ENCODE peak calls at places on chromosomes 12 and 14, in six cellular contexts. One of them, this sample, is unnamed.

GRCh38 chr12:49763006-49763591 is 21.7 kb downstream of the TMBIM6 start:
- DNase-seq in NCI-H1417: peak; percentile 48
- DNase-seq in right atrium auricular region: peak; percentile 84
- DNase-seq in AML-193: peak; percentile 4
- DNase-seq in amygdala: peak; percentile 59
- DNase-seq in DMS53: peak; percentile 70
- DNase-seq in this sample: peak; percentile 72

GRCh38 chr14:36227802-36228201 is 51.3 kb upstream of the PTCSC3 start:
- DNase-seq in amygdala: no peak
- DNase-seq in DMS53: no peak
- DNase-seq in NCI-H1417: no peak
- DNase-seq in right atrium auricular region: no peak
- DNase-seq in AML-193: no peak
- DNase-seq in this sample: no peak

GRCh38 chr14:105064001-105064400 is 1.2 kb downstream of the GPR132 start:
- DNase-seq in AML-193: no peak
- DNase-seq in right atrium auricular region: no peak
- DNase-seq in amygdala: no peak
- DNase-seq in DMS53: no peak
- DNase-seq in NCI-H1417: no peak
- DNase-seq in this sample: no peak

GRCh38 chr14:74161526-74162158 is 76.9 kb downstream of the LIN52 start:
- DNase-seq in amygdala: no peak
- DNase-seq in DMS53: no peak
- DNase-seq in NCI-H1417: no peak
- DNase-seq in right atrium auricular region: no peak
- DNase-seq in AML-193: no peak
- DNase-seq in this sample: no peak

GRCh38 chr12:118374126-118374725 is 1.5 kb upstream of the TAOK3 start:
- DNase-seq in NCI-H1417: no peak
- DNase-seq in right atrium auricular region: no peak
- DNase-seq in DMS53: no peak
- DNase-seq in AML-193: no peak
- DNase-seq in amygdala: no peak
- DNase-seq in this sample: no peak

GRCh38 chr12:59023861-59024424 is 103.6 kb upstream of the LRIG3 start:
- DNase-seq in right atrium auricular region: no peak
- DNase-seq in DMS53: no peak
- DNase-seq in AML-193: no peak
- DNase-seq in NCI-H1417: no peak
- DNase-seq in amygdala: no peak
- DNase-seq in this sample: no peak

GRCh38 chr14:51394391-51394790 is 154.3 kb downstream of the TMX1 start:
- DNase-seq in right atrium auricular region: no peak
- DNase-seq in DMS53: peak; percentile 21
- DNase-seq in AML-193: no peak
- DNase-seq in NCI-H1417: peak; percentile 19
- DNase-seq in amygdala: no peak
- DNase-seq in this sample: no peak

GRCh38 chr12:101634724-101635123 is 40.0 kb downstream of the MYBPC1 start:
- DNase-seq in DMS53: no peak
- DNase-seq in NCI-H1417: no peak
- DNase-seq in amygdala: no peak
- DNase-seq in AML-193: no peak
- DNase-seq in right atrium auricular region: no peak
- DNase-seq in this sample: no peak

GRCh38 chr12:128639089-128639488 is 184.7 kb downstream of the SLC15A4 start:
- DNase-seq in DMS53: no peak
- DNase-seq in AML-193: no peak
- DNase-seq in right atrium auricular region: no peak
- DNase-seq in amygdala: no peak
- DNase-seq in NCI-H1417: no peak
- DNase-seq in this sample: no peak

GRCh38 chr12:126219139-126219538 is 1153.9 kb downstream of the AACS start:
- DNase-seq in NCI-H1417: no peak
- DNase-seq in AML-193: no peak
- DNase-seq in right atrium auricular region: no peak
- DNase-seq in amygdala: no peak
- DNase-seq in DMS53: no peak
- DNase-seq in this sample: no peak

GRCh38 chr12:54225666-54226065 is 36.9 kb upstream of the SMUG1 start:
- DNase-seq in amygdala: no peak
- DNase-seq in DMS53: no peak
- DNase-seq in right atrium auricular region: no peak
- DNase-seq in NCI-H1417: no peak
- DNase-seq in AML-193: no peak
- DNase-seq in this sample: no peak

GRCh38 chr14:23299558-23299957 is 3.1 kb downstream of the PPP1R3E start:
- DNase-seq in amygdala: no peak
- DNase-seq in DMS53: peak; percentile 54
- DNase-seq in right atrium auricular region: peak; percentile 57
- DNase-seq in AML-193: peak; percentile 10
- DNase-seq in NCI-H1417: peak; percentile 58
- DNase-seq in this sample: peak; percentile 22

GRCh38 chr14:89221109-89221508 is 195.9 kb downstream of the FOXN3 start:
- DNase-seq in amygdala: no peak
- DNase-seq in AML-193: no peak
- DNase-seq in right atrium auricular region: no peak
- DNase-seq in DMS53: peak; percentile 70
- DNase-seq in NCI-H1417: peak; percentile 65
- DNase-seq in this sample: peak; percentile 35

GRCh38 chr12:39572551-39572950 is 47.1 kb downstream of the ABCD2 start:
- DNase-seq in NCI-H1417: no peak
- DNase-seq in right atrium auricular region: no peak
- DNase-seq in amygdala: no peak
- DNase-seq in DMS53: peak; percentile 51
- DNase-seq in AML-193: no peak
- DNase-seq in this sample: no peak

GRCh38 chr14:45940318-45940717 is 687.3 kb upstream of the MIS18BP1 start:
- DNase-seq in right atrium auricular region: no peak
- DNase-seq in NCI-H1417: no peak
- DNase-seq in AML-193: no peak
- DNase-seq in amygdala: no peak
- DNase-seq in DMS53: peak; percentile 2
- DNase-seq in this sample: no peak

GRCh38 chr12:1808036-1808797 is 12.1 kb upstream of the LRTM2 start:
- DNase-seq in DMS53: no peak
- DNase-seq in amygdala: no peak
- DNase-seq in AML-193: no peak
- DNase-seq in right atrium auricular region: no peak
- DNase-seq in NCI-H1417: no peak
- DNase-seq in this sample: no peak

GRCh38 chr12:47238665-47239064 is 158.9 kb upstream of the AMIGO2 start:
- DNase-seq in AML-193: no peak
- DNase-seq in amygdala: no peak
- DNase-seq in DMS53: no peak
- DNase-seq in right atrium auricular region: no peak
- DNase-seq in NCI-H1417: no peak
- DNase-seq in this sample: no peak

GRCh38 chr12:54463034-54463433 is 10.4 kb downstream of the GTSF1 start:
- DNase-seq in right atrium auricular region: peak; percentile 79
- DNase-seq in NCI-H1417: no peak
- DNase-seq in AML-193: peak; percentile 95
- DNase-seq in amygdala: no peak
- DNase-seq in DMS53: no peak
- DNase-seq in this sample: no peak

GRCh38 chr12:130615906-130616305 is 100.2 kb downstream of the RIMBP2 start:
- DNase-seq in AML-193: no peak
- DNase-seq in NCI-H1417: no peak
- DNase-seq in right atrium auricular region: no peak
- DNase-seq in amygdala: no peak
- DNase-seq in DMS53: no peak
- DNase-seq in this sample: no peak

GRCh38 chr12:89977356-89978185 is 268.9 kb upstream of the ATP2B1 start:
- DNase-seq in NCI-H1417: no peak
- DNase-seq in right atrium auricular region: no peak
- DNase-seq in AML-193: no peak
- DNase-seq in DMS53: no peak
- DNase-seq in amygdala: no peak
- DNase-seq in this sample: no peak

GRCh38 chr12:45730842-45731336 is 1.4 kb downstream of the ARID2 start:
- DNase-seq in amygdala: no peak
- DNase-seq in DMS53: peak; percentile 82
- DNase-seq in right atrium auricular region: no peak
- DNase-seq in AML-193: no peak
- DNase-seq in NCI-H1417: peak; percentile 89
- DNase-seq in this sample: peak; percentile 13

GRCh38 chr12:122148657-122149056 is 25.4 kb downstream of the IL31 start:
- DNase-seq in right atrium auricular region: no peak
- DNase-seq in AML-193: no peak
- DNase-seq in DMS53: no peak
- DNase-seq in amygdala: no peak
- DNase-seq in NCI-H1417: no peak
- DNase-seq in this sample: no peak

GRCh38 chr12:26736563-26737486 is 96.2 kb downstream of the ITPR2 start:
- DNase-seq in amygdala: no peak
- DNase-seq in NCI-H1417: no peak
- DNase-seq in DMS53: no peak
- DNase-seq in right atrium auricular region: no peak
- DNase-seq in AML-193: no peak
- DNase-seq in this sample: no peak

GRCh38 chr12:63752283-63752682 is 27.4 kb upstream of the RXYLT1 start:
- DNase-seq in NCI-H1417: no peak
- DNase-seq in amygdala: no peak
- DNase-seq in AML-193: peak; percentile 74
- DNase-seq in DMS53: peak; percentile 26
- DNase-seq in right atrium auricular region: no peak
- DNase-seq in this sample: no peak

GRCh38 chr14:103243764-103244737 is 90.0 kb upstream of the EIF5 start:
- DNase-seq in NCI-H1417: peak; percentile 9
- DNase-seq in right atrium auricular region: no peak
- DNase-seq in amygdala: no peak
- DNase-seq in AML-193: no peak
- DNase-seq in DMS53: no peak
- DNase-seq in this sample: no peak

GRCh38 chr14:23514009-23514962 is 37.3 kb downstream of the ZFHX2 start:
- DNase-seq in right atrium auricular region: no peak
- DNase-seq in amygdala: peak; percentile 59
- DNase-seq in DMS53: no peak
- DNase-seq in NCI-H1417: no peak
- DNase-seq in AML-193: no peak
- DNase-seq in this sample: no peak